ENCODE peak calls at places on chromosomes 13 and 19, in five cellular contexts. W, O, F, N and G are unnamed samples.

GRCh38 chr13:72541674-72542073 is 185.8 kb downstream of the MZT1 start:
- DNase-seq in O (no peak), W (no peak), F (no peak), N (no peak), G (no peak)

GRCh38 chr13:31982540-31982939 is 49.0 kb upstream of the FRY start:
- DNase-seq in O (peak), F (no peak), N (no peak), W (peak), G (no peak)

GRCh38 chr19:2775556-2776430 is 7.3 kb downstream of the SGTA start:
- DNase-seq in F (no peak), W (no peak), O (peak), N (peak), G (no peak)

GRCh38 chr13:74187564-74187963 is 53.4 kb upstream of the KLF12 start:
- DNase-seq in N (no peak), W (no peak), F (no peak), O (no peak), G (no peak)

GRCh38 chr13:30797847-30798246 is 62.5 kb downstream of the ALOX5AP start:
- DNase-seq in F (no peak), O (no peak), W (no peak), N (no peak), G (no peak)

GRCh38 chr13:109146912-109147624 is 517.7 kb downstream of the MYO16 start:
- DNase-seq in N (no peak), O (no peak), F (no peak), W (no peak), G (no peak)

GRCh38 chr19:8487137-8487851 is 15.1 kb downstream of the PRAM1 start:
- DNase-seq in W (no peak), O (peak), N (peak), F (no peak), G (no peak)

GRCh38 chr19:47028372-47028672 is 8.7 kb downstream of the NPAS1 start:
- DNase-seq in F (no peak), O (no peak), W (no peak), N (no peak), G (no peak)

GRCh38 chr19:48678201-48678600 is 5.4 kb upstream of the NTN5 start:
- DNase-seq in N (no peak), O (no peak), F (no peak), W (no peak), G (no peak)

GRCh38 chr19:47253467-47253881 is 2.9 kb upstream of the CCDC9 start:
- DNase-seq in F (no peak), W (no peak), O (no peak), N (no peak), G (no peak)

GRCh38 chr13:105774739-105775460 is 760.6 kb downstream of the EFNB2 start:
- DNase-seq in W (no peak), O (no peak), F (no peak), N (no peak), G (no peak)

GRCh38 chr19:16400911-16401675 is 70.7 kb downstream of the EPS15L1 start:
- DNase-seq in N (peak), F (peak), O (peak), W (no peak), G (no peak)

GRCh38 chr13:20473139-20473538 is 52.5 kb downstream of the CRYL1 start:
- DNase-seq in W (no peak), O (no peak), N (no peak), F (no peak), G (no peak)

GRCh38 chr13:37616131-37616530 is 17.6 kb upstream of the POSTN start:
- DNase-seq in F (no peak), W (no peak), O (no peak), N (no peak), G (no peak)

GRCh38 chr19:10603873-10604459 is 16.9 kb upstream of the AP1M2 start:
- DNase-seq in O (no peak), W (no peak), F (no peak), N (peak), G (no peak)

GRCh38 chr19:50550594-50550966 is 17.7 kb downstream of the LRRC4B start:
- DNase-seq in O (no peak), W (no peak), N (no peak), F (no peak), G (no peak)

GRCh38 chr19:27654266-27654990 is 1558.5 kb downstream of the UQCRFS1 start:
- DNase-seq in W (no peak), F (no peak), N (no peak), O (no peak), G (no peak)

GRCh38 chr13:75365724-75366173 is 116.2 kb downstream of the TBC1D4 start:
- DNase-seq in O (no peak), N (peak), F (no peak), W (no peak), G (no peak)

GRCh38 chr13:49400755-49401659 is 42.9 kb downstream of the CAB39L start:
- DNase-seq in O (no peak), N (no peak), F (no peak), W (no peak), G (no peak)

GRCh38 chr19:10419646-10420443 is 493 bp upstream of the PDE4A start:
- DNase-seq in W (no peak), F (peak), O (no peak), N (peak), G (no peak)

GRCh38 chr13:50400035-50400726 is 384.9 kb downstream of the KCNRG start:
- DNase-seq in O (peak), N (no peak), W (no peak), F (peak), G (no peak)

GRCh38 chr19:39918183-39918651 is 16.2 kb downstream of the FCGBP start:
- DNase-seq in N (no peak), F (no peak), W (no peak), O (no peak), G (no peak)

GRCh38 chr13:93942016-93942415 is 537.5 kb downstream of the DCT start:
- DNase-seq in F (no peak), N (no peak), O (no peak), W (no peak), G (no peak)

GRCh38 chr19:49976496-49976895 is 15.5 kb upstream of the SIGLEC11 start:
- DNase-seq in W (no peak), O (no peak), N (no peak), F (no peak), G (no peak)